ENCODE peak calls at places on chromosomes 6 and 20, in four cellular contexts. S is foreskin keratinocyte, L is H1, R is tibial artery. N is an unnamed sample.

GRCh38 chr20:23135449-23136447 is 49.6 kb upstream of the CD93 start:
- DNase-seq in S (no peak), L (no peak), R (peak; percentile 48), N (no peak)

GRCh38 chr6:158321960-158322359 is 9.7 kb downstream of the TULP4 start:
- DNase-seq in S (no peak), L (no peak), R (no peak), N (no peak)

GRCh38 chr6:11350294-11350693 is 117.8 kb upstream of the NEDD9 start:
- DNase-seq in S (no peak), L (no peak), R (no peak), N (no peak)

GRCh38 chr6:127949251-127949650 is 48.4 kb upstream of the THEMIS start:
- DNase-seq in S (no peak), L (no peak), R (no peak), N (no peak)

GRCh38 chr6:14655201-14655988 is 537.8 kb downstream of the CD83 start:
- DNase-seq in S (no peak), L (no peak), R (no peak), N (no peak)

GRCh38 chr20:43322851-43323250 is 133.1 kb upstream of the PTPRT start:
- DNase-seq in S (no peak), L (no peak), R (no peak), N (no peak)

GRCh38 chr6:131387706-131388455 is 185.1 kb upstream of the ARG1 start:
- DNase-seq in S (no peak), L (no peak), R (no peak), N (no peak)

GRCh38 chr6:14638932-14639875 is 521.6 kb downstream of the CD83 start:
- DNase-seq in S (peak; percentile 27), L (peak; percentile 50), R (no peak), N (peak; percentile 52)

GRCh38 chr20:62136283-62137091 is 6.7 kb downstream of the PSMA7 start:
- DNase-seq in S (no peak), L (no peak), R (peak; percentile 70), N (peak; percentile 66)

GRCh38 chr20:52972190-52972937 is at the start of gene TSHZ2:
- DNase-seq in S (peak; percentile 66), L (peak; percentile 56), R (peak; percentile 75), N (peak; percentile 26)

GRCh38 chr20:57399587-57400261 is 8.5 kb downstream of the RBM38 start:
- DNase-seq in S (no peak), L (no peak), R (no peak), N (no peak)

GRCh38 chr6:54579011-54579410 is 267.6 kb upstream of the FAM83B start:
- DNase-seq in S (no peak), L (no peak), R (no peak), N (no peak)

GRCh38 chr20:61499859-61500258 is 247.8 kb downstream of the CDH4 start:
- DNase-seq in S (no peak), L (no peak), R (no peak), N (no peak)

GRCh38 chr6:49142422-49143151 is 320.5 kb downstream of the MMUT start:
- DNase-seq in S (no peak), L (no peak), R (no peak), N (no peak)

GRCh38 chr6:56863366-56863765 is 91.5 kb upstream of the BEND6 start:
- DNase-seq in S (peak; percentile 72), L (no peak), R (no peak), N (no peak)

GRCh38 chr20:53574819-53575218 is 18.8 kb downstream of the ZNF217 start:
- DNase-seq in S (no peak), L (no peak), R (no peak), N (no peak)

GRCh38 chr6:6697620-6698019 is 109.1 kb downstream of the LY86 start:
- DNase-seq in S (no peak), L (no peak), R (no peak), N (no peak)

GRCh38 chr6:169320013-169320412 is 66.4 kb upstream of the THBS2 start:
- DNase-seq in S (no peak), L (no peak), R (no peak), N (no peak)

GRCh38 chr20:54170963-54171362 is 2.8 kb downstream of the CYP24A1 start:
- DNase-seq in S (no peak), L (no peak), R (no peak), N (no peak)

DNA sequence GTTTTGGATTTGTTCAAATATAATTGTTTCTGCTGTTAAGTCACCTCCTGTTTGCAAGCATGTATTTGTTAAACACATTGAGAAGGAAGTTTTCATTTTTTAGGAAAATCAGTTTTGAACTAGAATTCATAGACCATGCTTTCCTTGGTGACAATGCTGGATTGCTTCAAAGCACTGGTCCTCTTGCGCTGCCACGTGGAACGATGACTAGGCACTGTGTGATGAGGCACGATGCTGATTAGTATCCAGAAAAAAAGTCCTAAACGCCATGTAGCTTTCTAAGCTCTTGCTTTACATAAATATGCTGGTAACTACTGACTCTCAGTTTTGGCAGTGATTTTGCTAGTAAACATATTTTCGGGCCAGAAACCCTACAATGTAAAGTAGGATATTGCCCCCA is 11.1 kb upstream of the EXOC2 start:
- DNase-seq in S (no peak), L (no peak), R (no peak), N (no peak)
- H3K4me1 ChIP-seq in S (no peaks in the 10 kb centered on the region), L (peaks cover 15% of the 10 kb centered on the region), R (no peaks in the 10 kb centered on the region), N (peaks cover 4% of the 10 kb centered on the region)

DNA sequence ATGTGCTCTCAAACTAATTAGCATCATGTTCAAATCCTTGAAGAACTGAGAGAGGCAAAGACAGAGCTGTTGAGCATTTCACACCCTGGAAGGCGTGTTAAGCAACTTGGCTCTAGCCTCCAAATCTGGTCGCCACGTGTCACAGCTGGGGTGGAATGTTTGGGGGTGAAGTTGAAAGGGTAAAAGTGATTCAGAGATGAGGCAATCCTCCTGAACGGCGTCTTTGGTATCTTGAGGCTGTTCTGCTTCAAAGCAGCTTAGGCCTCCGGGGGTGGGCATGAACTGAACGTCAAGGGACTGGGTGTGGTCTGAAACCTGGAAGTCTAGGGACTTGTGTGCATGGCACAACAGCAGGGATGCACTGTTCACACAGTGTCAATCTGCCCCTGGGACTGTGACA is 62.3 kb downstream of the TRAM2 start:
- DNase-seq in S (peak; percentile 77), L (no peak), R (peak; percentile 74), N (peak; percentile 38)
- H3K4me1 ChIP-seq in S (peaks cover 51% of the 10 kb centered on the region), L (peaks cover 28% of the 10 kb centered on the region), R (peaks cover 7% of the 10 kb centered on the region), N (peaks cover 97% of the 10 kb centered on the region)

GRCh38 chr6:111552241-111552744 is 53.4 kb downstream of the TRAF3IP2 start:
- DNase-seq in S (peak; percentile 68), L (no peak), R (peak; percentile 75), N (peak; percentile 61)
- H3K4me1 ChIP-seq in S (peaks cover 20% of the 10 kb centered on the region), L (peaks cover 4% of the 10 kb centered on the region), R (no peaks in the 10 kb centered on the region), N (peaks cover 55% of the 10 kb centered on the region)

GRCh38 chr6:12605888-12606345 is 110.7 kb upstream of the PHACTR1 start:
- DNase-seq in S (no peak), L (peak; percentile 55), R (peak; percentile 26), N (peak; percentile 15)

GRCh38 chr6:12601881-12602280 is 114.7 kb upstream of the PHACTR1 start:
- DNase-seq in S (no peak), L (no peak), R (no peak), N (no peak)

GRCh38 chr6:12602342-12602741 is 114.2 kb upstream of the PHACTR1 start:
- DNase-seq in S (no peak), L (no peak), R (no peak), N (no peak)

GRCh38 chr6:12602951-12603710 is 113.4 kb upstream of the PHACTR1 start:
- DNase-seq in S (peak; percentile 38), L (no peak), R (peak; percentile 33), N (no peak)

DNA sequence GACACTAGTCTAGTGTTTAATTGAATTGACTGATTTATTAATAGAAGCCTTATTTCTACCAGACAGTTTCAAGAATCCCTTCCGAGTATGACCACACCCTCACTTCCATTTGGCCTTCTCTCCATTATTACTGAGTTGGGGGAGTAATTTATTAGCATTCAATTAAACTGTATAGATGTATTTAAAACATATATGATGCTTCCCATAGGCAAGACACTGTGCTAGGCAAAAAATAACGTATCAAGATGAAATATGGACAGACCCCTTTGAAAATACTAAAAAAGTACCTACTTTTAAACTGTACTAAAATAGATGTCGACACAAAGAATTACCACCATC is 112.9 kb upstream of the PHACTR1 start:
- DNase-seq in S (no peak), L (no peak), R (no peak), N (no peak)
- H3K4me1 ChIP-seq in S (peaks cover 24% of the 10 kb centered on the region), L (no peaks in the 10 kb centered on the region), R (no peaks in the 10 kb centered on the region), N (peaks cover 18% of the 10 kb centered on the region)

DNA sequence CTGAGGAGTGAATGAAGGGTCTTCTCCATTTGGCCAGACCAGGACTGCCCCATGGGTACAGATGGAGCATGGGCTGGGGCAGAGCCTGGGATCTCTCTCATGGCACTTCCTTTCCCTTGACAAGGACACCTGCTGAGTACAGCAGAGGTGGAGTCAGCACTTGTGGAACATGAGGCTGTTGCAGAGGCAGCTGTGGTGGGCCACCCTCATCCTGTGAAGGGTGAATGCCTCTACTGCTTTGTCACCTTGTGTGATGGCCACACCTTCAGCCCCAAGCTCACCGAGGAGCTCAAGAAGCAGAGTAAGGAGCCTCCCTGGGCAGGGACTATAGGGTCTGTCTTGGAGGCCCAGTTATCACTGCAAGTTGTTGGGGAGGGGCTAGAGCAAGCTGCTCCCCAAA is 29.6 kb downstream of the GSS start:
- DNase-seq in S (no peak), L (no peak), R (no peak), N (no peak)
- H3K4me1 ChIP-seq in S (peaks cover 26% of the 10 kb centered on the region), L (no peaks in the 10 kb centered on the region), R (no peaks in the 10 kb centered on the region), N (peaks cover 49% of the 10 kb centered on the region)

DNA sequence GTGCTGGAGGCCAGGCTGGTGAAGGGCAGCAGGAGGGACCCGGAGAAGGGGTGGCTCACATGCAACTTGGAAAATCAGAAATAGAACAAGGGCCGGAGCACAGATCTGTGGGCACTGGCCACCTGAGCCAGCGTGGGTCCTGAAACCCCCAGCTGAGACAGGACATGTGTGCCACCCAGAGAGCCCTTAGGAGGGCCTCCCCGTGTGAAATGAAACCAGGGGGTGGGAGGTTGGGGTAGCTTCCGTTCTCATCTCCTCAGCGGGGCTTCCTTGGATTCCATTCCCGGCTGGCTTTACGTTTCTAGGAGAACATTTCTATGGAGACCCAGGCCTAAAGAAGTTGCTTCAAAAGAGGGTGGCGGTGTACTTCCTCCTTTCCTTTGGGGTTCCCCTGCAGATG is 5.7 kb downstream of the FOXP4 start:
- DNase-seq in S (no peak), L (no peak), R (no peak), N (no peak)
- H3K4me1 ChIP-seq in S (no peaks in the 10 kb centered on the region), L (peaks cover 45% of the 10 kb centered on the region), R (peaks cover 7% of the 10 kb centered on the region), N (peaks cover 51% of the 10 kb centered on the region)

N was measured in left ventricle myocardium inferior.